ENCODE peak calls at places on chromosomes 16 and 17, in eight cellular contexts. V, N, C, W, A, L, R and M are unnamed samples.

GRCh38 chr16:89025636-89026035 is 48.6 kb upstream of the CBFA2T3 start:
- DNase-seq in W (no peak), N (no peak), A (no peak), C (no peak), V (no peak), L (no peak), R (peak), M (no peak)

GRCh38 chr16:68417711-68418301 is 30.5 kb downstream of the SMPD3 start:
- DNase-seq in L (no peak), W (peak), R (peak), A (no peak), V (peak), C (no peak), N (peak), M (no peak)

GRCh38 chr16:76396977-76397376 is 119.8 kb downstream of the CNTNAP4 start:
- DNase-seq in W (no peak), L (no peak), A (no peak), R (no peak), V (no peak), N (no peak), C (no peak), M (no peak)

GRCh38 chr16:22813223-22813945 is 578 bp upstream of the HS3ST2 start:
- DNase-seq in N (no peak), L (peak), W (peak), V (peak), R (peak), A (peak), C (peak), M (peak)

GRCh38 chr16:81641403-81642106 is 137.5 kb upstream of the PLCG2 start:
- DNase-seq in N (no peak), V (peak), C (no peak), R (no peak), A (no peak), W (no peak), L (peak), M (no peak)

GRCh38 chr16:72972878-72973571 is 74.9 kb downstream of the ZFHX3 start:
- DNase-seq in C (no peak), V (no peak), L (no peak), A (no peak), W (no peak), R (no peak), N (no peak), M (no peak)

GRCh38 chr16:50478021-50478772 is 70.0 kb upstream of the NKD1 start:
- DNase-seq in A (no peak), V (no peak), N (no peak), R (no peak), L (no peak), C (no peak), W (no peak), M (no peak)

GRCh38 chr16:64092284-64092683 is 1029.6 kb downstream of the CDH11 start:
- DNase-seq in V (no peak), L (peak), C (peak), R (no peak), A (peak), W (no peak), N (no peak), M (no peak)

GRCh38 chr17:44061446-44061845 is 5.0 kb downstream of the LSM12 start:
- DNase-seq in V (no peak), N (no peak), C (no peak), A (peak), L (no peak), W (no peak), R (no peak), M (no peak)

GRCh38 chr17:1797323-1797722 is 32.4 kb downstream of the SMYD4 start:
- DNase-seq in N (no peak), L (no peak), A (no peak), R (no peak), W (no peak), V (no peak), C (no peak), M (no peak)

GRCh38 chr16:1181715-1182671 is 29.1 kb downstream of the CACNA1H start:
- DNase-seq in L (no peak), C (peak), A (peak), N (no peak), W (peak), V (peak), R (peak), M (no peak)
- TF ChIP-seq CTCF in L (no peak), C (no peak), A (no peak), N (no peak), W (no peak), V (no peak), R (no peak), M (no peak)

GRCh38 chr17:77476920-77477805 is 336.4 kb downstream of the SEC14L1 start:
- DNase-seq in L (no peak), N (no peak), V (peak), R (no peak), W (peak), C (peak), A (peak), M (no peak)

GRCh38 chr17:77475012-77475976 is 334.5 kb downstream of the SEC14L1 start:
- DNase-seq in R (no peak), W (no peak), L (no peak), C (peak), N (peak), V (no peak), A (peak), M (no peak)

GRCh38 chr17:77476006-77476405 is 335.2 kb downstream of the SEC14L1 start:
- DNase-seq in W (no peak), V (no peak), C (no peak), R (no peak), L (no peak), N (no peak), A (peak), M (peak)

GRCh38 chr17:77478281-77478680 is 337.5 kb downstream of the SEC14L1 start:
- DNase-seq in V (no peak), W (no peak), N (no peak), R (no peak), C (no peak), A (no peak), L (no peak), M (no peak)

DNA sequence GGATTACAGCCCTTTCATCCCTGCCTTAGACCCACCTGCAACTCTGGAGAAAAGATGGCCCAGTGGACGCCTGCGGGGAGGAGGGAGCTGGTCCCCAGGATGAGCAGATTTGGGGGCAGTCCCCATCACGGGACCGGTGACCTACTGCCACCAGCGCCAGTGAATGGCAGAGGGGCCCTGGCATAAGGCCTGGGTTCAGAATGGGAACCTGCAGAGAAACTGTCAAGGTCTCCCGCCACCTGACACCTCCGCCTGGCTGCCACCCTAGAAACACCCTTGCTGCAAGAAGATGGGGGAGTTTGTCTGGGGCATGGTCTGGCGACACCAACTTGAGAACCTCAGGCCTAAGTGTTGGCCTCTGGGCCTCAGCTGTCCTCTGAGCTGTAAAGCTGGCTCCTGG is 335.7 kb downstream of the SEC14L1 start:
- DNase-seq in A (no peak), R (no peak), L (no peak), C (no peak), V (no peak), N (no peak), W (no peak), M (no peak)
- TF ChIP-seq CTCF in A (no peak), R (no peak), L (no peak), C (no peak), V (no peak), N (no peak), W (no peak), M (no peak)

DNA sequence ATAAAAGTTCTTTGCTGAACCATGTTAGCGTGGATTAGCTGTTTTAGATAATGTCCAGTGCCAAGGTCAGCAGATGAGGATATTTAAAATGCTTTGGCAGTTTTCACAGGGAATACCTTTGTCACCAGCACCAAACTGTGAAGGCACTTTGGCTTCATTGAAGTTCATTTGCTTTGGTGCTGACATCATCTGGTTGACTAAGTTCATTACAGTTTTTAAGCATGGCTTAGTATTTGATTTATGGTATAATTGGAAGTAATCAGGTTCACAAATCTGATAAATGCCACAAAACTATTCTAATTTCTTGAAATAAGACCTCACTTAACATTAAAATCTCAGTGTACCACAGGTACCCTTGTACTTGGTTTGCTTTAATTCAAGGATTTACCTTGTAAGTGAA is 4.3 kb downstream of the GID4 start:
- DNase-seq in W (no peak), A (peak), L (peak), V (no peak), C (peak), N (no peak), R (no peak), M (no peak)
- TF ChIP-seq CTCF in W (no peak), A (peak), L (peak), V (peak), C (peak), N (no peak), R (no peak), M (peak)

GRCh38 chr16:11342021-11342855 is 3.0 kb upstream of the RMI2 start:
- DNase-seq in V (no peak), W (no peak), A (no peak), L (no peak), C (no peak), R (no peak), N (no peak), M (no peak)
- TF ChIP-seq CTCF in V (no peak), W (no peak), A (no peak), L (no peak), C (no peak), R (no peak), N (no peak), M (no peak)

GRCh38 chr17:46159686-46160085 is 33.5 kb downstream of the KANSL1 start:
- DNase-seq in W (no peak), L (no peak), V (no peak), C (peak), A (peak), R (no peak), N (no peak), M (no peak)

GRCh38 chr17:46158323-46159296 is 34.6 kb downstream of the KANSL1 start:
- DNase-seq in R (no peak), L (no peak), A (no peak), W (no peak), C (no peak), V (peak), N (no peak), M (no peak)

GRCh38 chr17:46157443-46158107 is 35.7 kb downstream of the KANSL1 start:
- DNase-seq in A (peak), L (no peak), N (no peak), W (no peak), R (no peak), C (peak), V (no peak), M (no peak)

GRCh38 chr17:46162871-46163270 is 30.4 kb downstream of the KANSL1 start:
- DNase-seq in N (no peak), R (no peak), A (no peak), L (no peak), C (no peak), W (no peak), V (no peak), M (no peak)

DNA sequence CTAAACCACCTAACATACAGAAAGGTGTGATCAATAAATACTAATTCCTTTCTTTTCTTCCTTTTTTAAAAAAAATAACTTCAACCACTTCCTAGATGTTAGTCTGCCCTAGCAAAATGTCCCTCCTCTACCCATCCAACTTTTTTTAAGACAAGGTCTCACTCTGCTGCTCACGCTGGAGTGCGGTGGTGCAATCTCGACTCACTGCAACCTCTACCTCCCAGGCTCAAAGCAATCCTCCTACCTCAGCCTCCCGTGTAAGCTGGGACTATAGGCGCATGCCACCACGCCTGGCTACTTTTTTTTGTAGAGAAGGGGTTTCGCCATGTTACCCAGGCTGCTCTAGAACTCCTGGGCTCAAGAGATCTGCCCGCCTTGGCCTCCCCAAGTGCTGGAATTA is 33.1 kb downstream of the KANSL1 start:
- DNase-seq in N (no peak), W (no peak), V (no peak), L (no peak), R (no peak), A (no peak), C (no peak), M (no peak)
- TF ChIP-seq CTCF in N (no peak), W (no peak), V (no peak), L (no peak), R (no peak), A (no peak), C (no peak), M (no peak)

GRCh38 chr17:17692353-17693252 is 11.3 kb downstream of the RAI1 start:
- DNase-seq in W (no peak), R (no peak), L (no peak), C (no peak), V (no peak), A (no peak), N (no peak), M (no peak)

GRCh38 chr17:17696075-17696474 is 14.8 kb downstream of the RAI1 start:
- DNase-seq in A (no peak), V (no peak), N (no peak), C (no peak), R (no peak), L (no peak), W (no peak), M (no peak)

GRCh38 chr17:17693253-17693954 is 12.1 kb downstream of the RAI1 start:
- DNase-seq in N (no peak), W (peak), R (peak), A (no peak), V (peak), C (no peak), L (peak), M (no peak)

GRCh38 chr17:17693955-17694228 is 12.6 kb downstream of the RAI1 start:
- DNase-seq in W (no peak), V (no peak), A (no peak), N (no peak), L (no peak), R (no peak), C (no peak), M (no peak)

DNA sequence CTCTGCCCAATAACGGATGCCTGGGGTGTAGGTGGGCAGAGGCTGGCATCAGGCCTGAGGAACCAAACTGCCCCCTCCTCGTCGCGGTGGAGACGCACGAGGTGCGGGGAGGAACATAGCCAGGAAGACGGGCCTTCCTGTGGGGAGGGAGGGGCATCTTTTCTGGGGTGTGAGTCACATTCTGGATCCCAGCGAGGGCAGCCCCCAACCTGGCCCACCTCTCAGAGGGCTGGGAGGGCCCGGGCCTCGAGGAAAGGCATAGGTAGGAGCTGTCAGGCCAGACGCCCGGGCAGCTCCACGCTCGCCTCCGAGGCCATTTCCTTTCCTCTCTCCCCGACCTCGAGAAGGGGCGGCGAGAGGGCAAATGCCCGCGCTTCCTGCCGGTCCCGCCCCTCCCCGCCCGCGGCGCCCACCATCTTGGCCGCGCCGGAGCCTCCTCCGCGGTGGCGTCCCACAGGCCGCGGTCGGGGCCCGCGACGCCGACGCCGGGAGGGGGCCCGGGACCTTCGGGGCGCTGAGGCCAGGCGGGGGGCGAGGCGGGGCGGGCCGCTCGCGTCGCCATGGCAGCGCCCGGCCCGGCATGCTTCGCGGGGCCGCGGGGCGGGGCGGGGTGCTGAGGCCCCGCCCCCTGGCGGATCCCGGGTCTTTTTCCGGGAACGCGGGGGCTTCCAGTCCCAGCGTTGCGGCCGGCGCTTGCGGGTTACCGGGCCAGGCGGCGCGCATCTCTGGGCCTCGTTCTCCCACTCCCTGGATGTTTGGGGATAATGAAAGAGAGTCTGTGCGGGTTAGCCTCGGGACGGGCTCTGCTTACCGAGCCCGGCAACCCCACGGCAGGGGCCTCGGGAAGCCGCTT is 13.2 kb downstream of the RAI1 start:
- DNase-seq in V (peak), L (peak), R (peak), W (peak), A (peak), C (peak), N (peak), M (peak)
- TF ChIP-seq CTCF in V (peak), L (no peak), R (no peak), W (no peak), A (no peak), C (no peak), N (no peak), M (no peak)

DNA sequence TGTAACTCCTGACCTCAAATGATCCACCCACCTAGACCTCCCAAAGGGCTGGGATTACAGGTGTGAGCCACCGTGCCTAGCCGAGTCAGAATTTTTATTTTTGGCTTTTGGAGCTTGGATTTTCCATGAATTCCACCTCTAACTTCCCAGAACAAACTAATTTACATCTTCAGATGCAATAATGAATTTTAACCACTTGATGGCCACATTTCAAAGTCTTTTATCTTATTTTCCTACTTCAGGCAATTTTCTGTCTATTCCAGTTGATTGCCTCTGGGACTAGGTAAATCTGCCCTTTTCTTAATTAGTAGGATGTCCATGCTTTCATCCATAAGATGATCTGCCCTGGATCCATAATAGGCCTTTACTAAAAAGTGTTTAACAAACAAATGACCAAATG is 156.4 kb upstream of the ANKFN1 start:
- DNase-seq in V (no peak), W (no peak), L (no peak), N (no peak), C (no peak), R (no peak), A (peak), M (no peak)
- TF ChIP-seq CTCF in V (no peak), W (no peak), L (no peak), N (no peak), C (no peak), R (no peak), A (peak), M (peak)

GRCh38 chr17:72940511-72940910 is 152.0 kb downstream of the SLC39A11 start:
- DNase-seq in L (peak), C (no peak), W (no peak), N (no peak), V (no peak), R (no peak), A (no peak), M (no peak)
- TF ChIP-seq CTCF in L (no peak), C (no peak), W (no peak), N (no peak), V (no peak), R (no peak), A (no peak), M (no peak)

DNA sequence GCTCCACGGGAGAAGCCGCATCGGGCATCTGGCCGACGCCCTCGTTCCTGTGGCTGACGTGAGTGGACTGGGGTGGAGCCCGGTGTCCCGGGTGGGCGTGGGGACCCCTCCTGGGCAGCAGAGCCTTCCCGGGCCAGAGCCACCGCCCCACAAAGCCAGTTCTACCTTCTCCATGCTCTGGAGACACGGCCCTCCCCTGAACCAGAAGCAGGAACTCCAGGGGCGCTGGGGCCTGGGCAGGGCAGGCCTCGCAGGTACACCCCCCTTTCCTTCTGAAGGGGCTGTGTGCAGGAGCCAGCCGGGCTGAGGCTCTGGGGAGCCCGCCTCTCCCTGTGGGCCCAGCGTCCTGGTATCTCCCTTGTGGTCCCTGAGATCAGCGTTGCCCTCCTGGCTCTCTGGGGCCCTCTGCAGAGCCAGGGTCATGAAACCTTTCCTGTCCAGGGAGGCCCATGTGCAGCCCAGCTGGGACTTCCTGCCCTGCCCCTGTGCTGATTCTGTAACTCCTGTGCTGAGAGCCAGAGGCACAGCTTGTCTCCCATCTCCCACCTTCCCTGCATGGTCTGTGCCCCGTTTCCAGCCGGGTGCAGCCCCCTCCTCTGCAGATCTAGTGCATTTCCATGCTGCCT is 6.5 kb downstream of the PIGQ start:
- DNase-seq in L (no peak), A (no peak), V (no peak), R (no peak), W (no peak), N (no peak), C (no peak), M (no peak)
- TF ChIP-seq CTCF in L (no peak), A (no peak), V (no peak), R (no peak), W (no peak), N (no peak), C (no peak), M (no peak)